ENCODE peak calls at places on chromosomes 12 and 14, in eight cellular contexts. I, Q, L, Y, P, D, T and R are unnamed samples.

GRCh38 chr12:65891987-65892481 is 67.8 kb downstream of the HMGA2 start:
- DNase-seq in Y (peak), Q (peak), D (peak), L (peak), T (no peak), I (peak), P (peak), R (peak)

GRCh38 chr12:63753743-63754142 is 26.0 kb upstream of the RXYLT1 start:
- DNase-seq in P (no peak), D (peak), L (no peak), Y (no peak), Q (no peak), T (no peak), I (no peak), R (no peak)

GRCh38 chr14:103290961-103291360 is 43.1 kb upstream of the EIF5 start:
- DNase-seq in T (no peak), P (no peak), L (no peak), I (no peak), D (no peak), Q (no peak), Y (no peak), R (no peak)

GRCh38 chr12:95412826-95413311 is 61.1 kb upstream of the METAP2 start:
- DNase-seq in I (peak), D (peak), T (no peak), P (no peak), Q (no peak), L (peak), Y (peak), R (peak)

GRCh38 chr14:50344116-50344775 is 32.1 kb downstream of the DMAC2L start:
- DNase-seq in Q (no peak), Y (no peak), L (no peak), P (no peak), I (peak), T (no peak), D (no peak), R (peak)

GRCh38 chr12:49549735-49550710 is 11.2 kb downstream of the KCNH3 start:
- DNase-seq in Y (no peak), I (no peak), P (peak), D (no peak), T (no peak), L (no peak), Q (no peak), R (no peak)

GRCh38 chr12:27549801-27550652 is 26.0 kb downstream of the PPFIBP1 start:
- DNase-seq in Q (peak), Y (peak), I (peak), T (no peak), D (peak), P (peak), L (peak), R (peak)

GRCh38 chr12:60689137-60689536 is 1093.3 kb downstream of the SLC16A7 start:
- DNase-seq in L (peak), P (no peak), Q (no peak), D (peak), T (no peak), I (no peak), Y (no peak), R (peak)

GRCh38 chr12:107165581-107165980 is 72.2 kb upstream of the CRY1 start:
- DNase-seq in P (no peak), D (no peak), Q (no peak), I (no peak), L (no peak), Y (no peak), T (no peak), R (no peak)

GRCh38 chr12:102631274-102631673 is 150.9 kb upstream of the IGF1 start:
- DNase-seq in T (no peak), L (no peak), Y (peak), Q (no peak), I (peak), D (no peak), P (no peak), R (peak)

GRCh38 chr14:55819610-55820304 is 239.8 kb downstream of the KTN1 start:
- DNase-seq in P (no peak), Q (no peak), L (no peak), Y (no peak), D (no peak), I (no peak), T (no peak), R (no peak)

GRCh38 chr12:50568338-50569155 is 63.8 kb downstream of the DIP2B start:
- DNase-seq in Q (no peak), D (no peak), Y (peak), P (no peak), L (no peak), I (peak), T (no peak), R (no peak)

GRCh38 chr14:105049753-105050550 is 15.3 kb downstream of the GPR132 start:
- DNase-seq in I (no peak), D (no peak), T (no peak), L (no peak), Y (no peak), Q (no peak), P (no peak), R (no peak)

GRCh38 chr14:32166029-32166428 is 35.8 kb upstream of the RNU6-7 start:
- DNase-seq in L (no peak), D (no peak), Q (no peak), I (no peak), Y (no peak), T (no peak), P (no peak), R (no peak)

GRCh38 chr14:95211721-95212504 is 54.6 kb upstream of the DICER1 start:
- DNase-seq in D (no peak), Q (no peak), P (no peak), I (no peak), L (no peak), T (no peak), Y (no peak), R (no peak)

GRCh38 chr12:28222081-28222700 is 31.9 kb downstream of the CCDC91 start:
- DNase-seq in D (no peak), T (no peak), P (no peak), Y (no peak), I (no peak), Q (no peak), L (no peak), R (no peak)

GRCh38 chr14:50060871-50061663 is 55.3 kb downstream of the VCPKMT start:
- DNase-seq in L (no peak), T (no peak), Y (peak), I (peak), D (peak), P (peak), Q (peak), R (peak)

GRCh38 chr12:116916714-116917114 is 6.0 kb downstream of the FBXW8 start:
- DNase-seq in T (no peak), P (peak), Q (no peak), I (peak), D (no peak), Y (peak), L (peak), R (peak)

GRCh38 chr12:106861984-106862894 is 87.8 kb downstream of the RIC8B start:
- DNase-seq in T (no peak), I (peak), Q (no peak), Y (peak), D (no peak), L (no peak), P (no peak), R (peak)

GRCh38 chr14:37253905-37254304 is 56.2 kb downstream of the MIPOL1 start:
- DNase-seq in I (peak), P (no peak), L (no peak), Y (peak), Q (no peak), T (no peak), D (peak), R (peak)

GRCh38 chr12:103160622-103161021 is 203.1 kb downstream of the ASCL1 start:
- DNase-seq in D (no peak), L (no peak), T (no peak), I (no peak), P (no peak), Y (no peak), Q (no peak), R (no peak)

GRCh38 chr12:58148405-58148804 is 207.0 kb downstream of the ATP23 start:
- DNase-seq in P (no peak), Y (peak), L (peak), I (peak), D (peak), Q (no peak), T (no peak), R (peak)

GRCh38 chr12:110171186-110171538 is 47.0 kb downstream of the IFT81 start:
- DNase-seq in T (no peak), Y (no peak), Q (no peak), L (no peak), P (no peak), D (no peak), I (no peak), R (no peak)

GRCh38 chr12:110168732-110169455 is 44.7 kb downstream of the IFT81 start:
- DNase-seq in P (no peak), Y (no peak), L (no peak), Q (no peak), I (no peak), T (no peak), D (peak), R (no peak)

GRCh38 chr12:110170535-110171185 is 46.5 kb downstream of the IFT81 start:
- DNase-seq in Y (no peak), T (no peak), Q (no peak), L (no peak), P (no peak), D (no peak), I (no peak), R (no peak)

GRCh38 chr12:110159671-110160245 is 35.6 kb downstream of the IFT81 start:
- DNase-seq in L (no peak), Q (no peak), T (no peak), I (no peak), P (no peak), Y (no peak), D (no peak), R (no peak)

GRCh38 chr12:110165540-110166159 is 41.5 kb downstream of the IFT81 start:
- DNase-seq in L (no peak), I (no peak), Y (no peak), T (no peak), Q (no peak), D (no peak), P (no peak), R (no peak)
- H3K4me3 ChIP-seq in L (no peak), I (no peak), Y (no peak), T (no peak), Q (no peak), D (no peak), P (no peak), R (no peak)

DNA sequence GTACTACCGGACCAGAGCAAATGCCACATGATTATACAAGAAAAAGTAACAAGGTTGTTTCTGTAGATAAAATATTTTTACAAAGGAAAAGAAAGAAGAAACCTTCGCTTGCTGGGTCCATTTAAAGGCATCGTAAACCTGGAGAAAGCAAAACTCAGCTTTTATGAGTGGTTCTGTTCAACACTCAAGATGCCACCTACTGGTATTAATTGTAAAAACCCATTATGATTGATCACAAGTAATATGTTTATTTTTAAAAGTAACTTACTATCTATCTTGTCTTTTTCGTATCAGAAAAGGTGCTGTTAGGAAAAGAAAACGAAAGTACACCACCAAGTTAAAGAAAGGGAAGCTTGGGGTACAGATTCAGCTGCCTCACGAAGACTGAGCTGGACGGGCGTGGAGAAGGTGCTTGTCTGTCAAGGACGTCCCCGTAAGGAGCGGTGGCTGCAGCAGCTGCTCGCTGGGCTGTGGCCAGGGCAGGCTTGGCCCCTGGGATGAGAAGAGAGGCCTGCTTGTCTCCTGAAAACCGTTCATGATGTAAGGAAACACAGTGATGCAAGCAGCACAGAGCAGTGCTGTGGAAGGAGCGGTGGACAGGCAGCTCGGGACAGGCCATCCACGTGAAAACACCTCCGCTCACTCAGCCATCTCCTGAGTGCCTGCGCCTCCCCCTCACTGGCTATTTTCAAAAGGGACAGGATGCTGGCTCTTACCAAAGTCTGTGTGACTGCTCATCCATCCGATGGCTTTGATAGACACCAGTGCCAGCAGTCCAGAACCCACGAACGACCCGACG is 25.0 kb downstream of the SLC15A4 start:
- DNase-seq in T (no peak), Y (no peak), I (no peak), Q (peak), L (no peak), P (no peak), D (no peak), R (no peak)
- TF ChIP-seq CTCF in T (peak), Y (no peak), I (no peak), Q (peak), L (no peak), P (no peak), D (peak), R (no peak)

GRCh38 chr14:73771848-73772705 is 57.9 kb upstream of the PNMA1 start:
- DNase-seq in T (no peak), D (no peak), Y (peak), L (no peak), Q (peak), I (peak), P (peak), R (peak)
- H3K4me3 ChIP-seq in T (no peak), D (no peak), Y (no peak), L (no peak), Q (peak), I (no peak), P (no peak), R (no peak)

DNA sequence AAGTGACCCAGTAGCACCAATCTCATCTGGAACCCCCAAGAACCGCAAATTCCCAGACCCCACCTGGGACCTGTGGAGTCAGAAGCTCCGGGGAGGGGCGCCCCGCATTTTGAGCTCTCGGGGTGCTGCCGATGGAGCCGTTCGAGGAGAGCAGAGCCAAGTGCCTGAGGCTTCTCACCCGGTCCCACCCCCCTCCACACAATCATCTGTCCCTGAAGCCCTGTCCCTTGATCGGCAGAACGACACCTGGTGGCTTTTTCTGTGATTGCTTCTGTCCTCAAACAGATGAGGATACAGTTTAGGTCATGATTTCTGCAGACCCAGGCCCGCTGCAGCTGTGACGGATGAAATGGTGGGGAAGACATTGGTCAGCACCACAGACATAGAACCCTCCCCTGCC is 74.7 kb downstream of the NOC4L start:
- DNase-seq in Q (no peak), D (peak), I (no peak), P (no peak), T (no peak), Y (no peak), L (peak), R (no peak)
- TF ChIP-seq CTCF in Q (peak), D (peak), I (peak), P (peak), T (no peak), Y (peak), L (peak), R (no peak)

GRCh38 chr14:100856056-100856950 is 30.4 kb downstream of the MEG3 start:
- DNase-seq in D (no peak), Q (peak), L (no peak), P (no peak), T (no peak), Y (no peak), I (no peak), R (no peak)
- H3K4me3 ChIP-seq in D (no peak), Q (no peak), L (no peak), P (no peak), T (no peak), Y (no peak), I (no peak), R (no peak)